ENCODE peak calls at places on chromosomes 12 and 14, in four cellular contexts. A is H1, R is IMR-90, J is K562. M is an unnamed sample.

GRCh38 chr14:76836029-76836630 is 9.9 kb downstream of the LRRC74A start:
- DNase-seq in R (no peak), A (no peak), J (no peak), M (no peak)

GRCh38 chr14:96130854-96131253 is 73.8 kb upstream of the BDKRB2 start:
- DNase-seq in A (no peak), R (peak; percentile 63), J (no peak), M (no peak)

GRCh38 chr12:49331360-49332222 is 5.4 kb downstream of the C1QL4 start:
- DNase-seq in A (no peak), R (peak; percentile 76), J (peak; percentile 65), M (peak; percentile 83)

GRCh38 chr14:49598182-49598478 is 610 bp upstream of the LRR1 start:
- DNase-seq in R (no peak), J (peak; percentile 12), A (no peak), M (no peak)

GRCh38 chr12:104505095-104505819 is 48.5 kb downstream of the CHST11 start:
- DNase-seq in J (no peak), A (no peak), R (no peak), M (no peak)

GRCh38 chr12:54330442-54330841 is 5.5 kb downstream of the COPZ1 start:
- DNase-seq in J (no peak), R (no peak), A (no peak), M (no peak)

GRCh38 chr12:8011331-8011730 is 21.2 kb upstream of the FOXJ2 start:
- DNase-seq in J (no peak), R (no peak), A (no peak), M (no peak)

GRCh38 chr12:81337891-81338290 is 260.0 kb downstream of the ACSS3 start:
- DNase-seq in A (no peak), R (no peak), J (no peak), M (no peak)

GRCh38 chr14:56733396-56733795 is 76.9 kb downstream of the OTX2 start:
- DNase-seq in J (no peak), R (no peak), A (peak; percentile 56), M (no peak)

GRCh38 chr12:56385873-56386272 is 23.2 kb upstream of the APOF start:
- DNase-seq in R (no peak), A (no peak), J (no peak), M (no peak)

GRCh38 chr14:35669782-35670181 is 135.8 kb downstream of the INSM2 start:
- DNase-seq in J (no peak), R (peak; percentile 87), A (no peak), M (peak; percentile 5)

GRCh38 chr12:97944576-97944975 is 482.0 kb downstream of the RMST start:
- DNase-seq in R (no peak), A (no peak), J (no peak), M (no peak)

GRCh38 chr14:65224799-65225198 is 122.5 kb upstream of the MAX start:
- DNase-seq in A (no peak), R (no peak), J (no peak), M (no peak)

DNA sequence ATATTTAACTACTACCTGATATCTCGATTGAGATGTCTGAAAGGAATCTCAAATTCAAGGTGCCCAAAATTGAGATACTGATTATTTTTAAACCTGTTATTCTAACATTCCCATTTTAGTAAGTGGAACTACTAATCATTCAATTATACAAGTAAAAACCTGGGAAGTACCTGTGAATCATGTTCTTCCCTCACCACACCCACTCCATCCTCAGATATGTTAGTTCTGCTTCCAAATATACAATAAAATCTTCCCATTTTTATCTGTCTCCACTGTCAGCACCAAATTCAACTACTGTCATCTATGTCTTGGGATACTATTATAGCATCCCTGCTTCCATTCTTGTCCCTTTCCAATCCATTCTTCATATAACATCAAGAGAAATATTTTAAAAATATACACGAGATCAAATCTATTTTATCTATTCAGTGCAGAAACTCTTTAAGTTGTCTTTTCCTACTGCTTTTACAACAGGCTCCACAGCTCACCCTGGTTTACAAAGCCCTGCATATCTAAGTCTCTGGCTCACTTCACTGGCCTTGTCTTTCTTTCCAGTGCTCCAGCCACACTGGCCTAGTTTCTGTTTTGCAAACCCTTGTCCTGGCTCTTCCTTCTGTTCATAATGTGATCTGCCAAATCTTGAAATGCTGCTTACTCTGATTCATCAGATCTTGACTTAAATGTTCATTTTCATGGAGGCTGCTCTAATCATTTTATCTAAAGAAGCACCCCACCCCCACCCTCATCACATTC is 122.3 kb downstream of the PTPRR start:
- DNase-seq in J (no peak), A (no peak), R (no peak), M (no peak)
- TF ChIP-seq MAFK in J (no peak), A (no peak), R (no peak), M (no peak)

DNA sequence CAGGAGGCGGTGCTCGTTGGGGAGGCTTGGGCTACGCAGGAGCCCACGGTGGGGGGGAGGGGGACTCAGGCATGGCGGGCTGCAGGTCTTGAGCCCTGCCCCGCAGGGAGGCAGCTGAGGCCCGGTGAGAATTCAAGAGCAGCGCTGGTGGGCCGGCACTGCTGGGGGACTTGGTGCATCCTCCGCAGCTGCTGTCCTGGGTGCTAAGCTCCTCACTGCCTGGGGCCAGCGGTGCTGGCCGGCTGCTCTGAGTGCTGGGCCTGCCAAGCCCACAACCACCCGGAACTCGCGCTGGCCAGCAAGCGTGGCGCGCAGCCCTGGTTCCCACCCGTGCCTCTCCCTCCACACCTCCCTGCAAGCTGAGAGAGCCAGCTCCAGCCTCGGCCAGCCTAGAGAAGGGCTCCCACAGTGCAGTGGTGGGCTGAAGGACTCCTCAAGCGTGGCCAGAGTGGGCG is 3.2 kb downstream of the METTL25 start:
- DNase-seq in R (no peak), A (no peak), J (no peak), M (no peak)
- TF ChIP-seq MAFK in R (no peak), A (no peak), J (no peak), M (no peak)

GRCh38 chr14:92890830-92891598 is 31.9 kb upstream of the CHGA start:
- DNase-seq in R (no peak), A (no peak), J (no peak), M (no peak)
- TF ChIP-seq MAFK in R (no peak), A (no peak), J (no peak), M (no peak)

GRCh38 chr14:32246751-32247150 is 43.7 kb upstream of the RNU6-8 start:
- DNase-seq in R (no peak), A (no peak), J (no peak), M (no peak)

GRCh38 chr14:32249780-32250179 is 46.7 kb upstream of the RNU6-8 start:
- DNase-seq in A (no peak), R (no peak), J (no peak), M (no peak)

DNA sequence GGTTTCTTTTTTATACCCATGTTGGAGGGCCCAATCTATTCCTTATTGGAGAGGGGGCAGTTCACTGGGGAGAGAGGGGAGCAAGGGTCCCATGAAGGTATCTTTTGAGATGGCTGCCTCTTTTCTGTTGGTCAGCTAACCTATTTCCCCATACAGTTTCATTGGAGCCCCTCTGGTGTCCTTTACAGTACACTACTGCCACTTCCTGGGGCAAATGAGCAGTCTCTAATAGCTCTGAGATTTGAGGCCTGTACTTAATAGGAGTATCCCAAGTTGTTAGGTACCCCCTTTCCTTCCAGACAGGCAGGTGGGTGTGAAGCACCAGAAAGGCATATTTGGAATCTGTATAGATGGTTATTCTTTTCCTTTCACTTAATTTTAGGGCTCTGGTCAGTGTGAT is 41.3 kb upstream of the RNU6-8 start:
- DNase-seq in A (no peak), R (no peak), J (no peak), M (peak; percentile 30)
- TF ChIP-seq MAFK in A (no peak), R (no peak), J (no peak), M (no peak)

DNA sequence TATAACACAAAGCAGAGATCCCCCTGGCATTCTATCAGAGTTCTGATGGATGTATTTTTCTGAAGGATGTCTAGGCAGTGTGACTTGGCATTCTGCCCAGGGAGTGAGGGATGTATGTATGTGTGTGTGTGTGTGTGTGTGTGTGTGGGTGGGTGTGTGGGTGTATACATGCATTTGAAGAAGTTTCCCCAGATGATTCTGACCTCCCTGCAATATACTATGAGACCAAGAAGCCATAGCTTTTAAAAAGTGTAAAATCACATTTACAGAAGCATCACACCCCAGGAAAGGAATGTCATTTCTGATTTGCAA is 59.7 kb upstream of the NAP1L1 start:
- DNase-seq in A (no peak), J (no peak), R (peak; percentile 36), M (peak; percentile 11)
- TF ChIP-seq MAFK in A (no peak), J (no peak), R (no peak), M (no peak)

DNA sequence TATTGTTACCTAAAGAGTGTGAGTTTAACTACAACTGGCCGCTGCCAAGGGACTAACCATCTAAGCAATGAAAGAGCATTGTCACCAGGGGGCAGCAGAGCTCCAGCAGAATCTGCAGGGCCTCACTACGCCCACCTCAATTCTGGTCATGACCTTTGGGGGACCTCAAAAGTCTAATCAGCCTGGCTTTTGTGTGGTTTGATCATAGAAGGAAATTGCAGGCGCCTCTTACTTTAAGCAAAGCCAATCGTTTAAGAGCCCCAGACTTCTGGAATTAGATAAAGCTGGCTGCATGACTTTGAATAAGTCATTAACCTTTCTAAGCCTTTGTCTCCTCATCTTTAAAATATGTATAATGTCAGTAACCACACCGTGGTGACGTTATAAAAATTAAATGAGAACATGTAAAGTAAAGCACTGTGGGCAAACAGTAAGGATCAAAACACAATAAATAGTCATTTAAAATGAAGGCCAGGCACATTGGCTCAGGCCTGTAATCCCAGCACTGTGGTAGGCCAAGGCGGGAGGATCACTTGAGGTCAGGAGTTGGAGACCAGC is 58.6 kb downstream of the TBX3 start:
- DNase-seq in J (peak; percentile 64), R (peak; percentile 72), A (peak; percentile 43), M (peak; percentile 90)
- TF ChIP-seq MAFK in J (no peak), R (no peak), A (no peak), M (no peak)

DNA sequence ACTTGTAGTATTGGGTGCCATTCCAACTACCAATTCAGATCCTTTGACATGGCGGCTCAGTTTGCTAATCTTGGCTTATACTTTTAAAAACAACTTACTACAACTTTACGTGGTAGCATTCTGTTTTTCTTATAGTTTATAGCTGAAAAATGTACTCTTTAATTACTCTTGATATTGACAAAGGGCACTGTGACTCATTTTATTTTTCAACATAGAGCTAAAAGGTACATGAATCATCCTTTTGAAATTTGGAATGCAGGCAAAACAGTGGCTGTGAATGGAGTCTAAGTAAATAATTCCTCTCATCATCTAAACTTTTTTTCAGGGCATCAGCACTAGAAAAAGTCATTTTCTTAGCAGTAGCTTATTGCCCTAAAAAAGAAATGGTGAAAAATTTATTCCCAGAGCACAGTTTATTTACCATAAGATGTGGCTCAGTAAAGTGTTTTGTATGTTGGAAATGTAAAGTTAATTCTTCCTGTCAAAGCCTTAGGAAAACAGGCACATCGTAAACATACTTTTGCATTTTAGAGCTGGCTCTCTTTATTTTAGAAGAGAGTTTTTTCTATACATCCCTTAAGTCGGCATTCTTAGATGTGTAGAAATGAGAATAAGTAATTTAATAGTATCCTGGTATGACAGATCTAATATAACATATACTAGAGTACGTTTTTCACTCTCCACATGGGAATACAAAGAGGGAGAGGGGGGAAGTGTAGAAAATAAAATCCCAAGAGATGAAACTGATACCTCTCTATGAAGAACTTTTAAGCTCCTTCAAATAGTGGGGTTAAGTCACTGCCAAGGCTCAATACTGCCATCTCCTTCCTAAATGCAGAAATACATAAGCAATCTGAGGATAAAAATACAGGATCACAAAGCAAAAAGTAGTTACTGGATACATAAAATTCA is 55.2 kb downstream of the SLC25A21 start:
- DNase-seq in R (peak; percentile 60), A (no peak), J (no peak), M (peak; percentile 40)
- TF ChIP-seq MAFK in R (no peak), A (no peak), J (no peak), M (no peak)

M was measured in A549.